ENCODE peak calls at places on chromosomes 7 and 10, in six cellular contexts. One of them, this sample, is unnamed.

GRCh38 chr7:85175217-85175616 is 11.6 kb downstream of the SEMA3D start:
- DNase-seq in cardiac muscle cell: no peak
- DNase-seq in AG04450: no peak
- DNase-seq in prostate gland: no peak
- DNase-seq in epithelial cell of esophagus: no peak
- DNase-seq in fibroblast of mammary gland: peak
- DNase-seq in this sample: peak

GRCh38 chr10:98299341-98299740 is 31.3 kb upstream of the LOXL4 start:
- DNase-seq in AG04450: no peak
- DNase-seq in prostate gland: no peak
- DNase-seq in fibroblast of mammary gland: peak
- DNase-seq in epithelial cell of esophagus: peak
- DNase-seq in cardiac muscle cell: peak
- DNase-seq in this sample: peak

GRCh38 chr10:91662993-91663392 is 30.1 kb upstream of the PPP1R3C start:
- DNase-seq in epithelial cell of esophagus: no peak
- DNase-seq in prostate gland: no peak
- DNase-seq in fibroblast of mammary gland: no peak
- DNase-seq in cardiac muscle cell: no peak
- DNase-seq in AG04450: no peak
- DNase-seq in this sample: no peak

GRCh38 chr7:1225462-1226154 is 7.1 kb upstream of the UNCX start:
- DNase-seq in prostate gland: no peak
- DNase-seq in epithelial cell of esophagus: peak
- DNase-seq in cardiac muscle cell: peak
- DNase-seq in fibroblast of mammary gland: no peak
- DNase-seq in AG04450: no peak
- DNase-seq in this sample: peak

GRCh38 chr10:77350711-77351119 is 286.9 kb downstream of the KCNMA1 start:
- DNase-seq in cardiac muscle cell: no peak
- DNase-seq in AG04450: peak
- DNase-seq in prostate gland: no peak
- DNase-seq in epithelial cell of esophagus: peak
- DNase-seq in fibroblast of mammary gland: peak
- DNase-seq in this sample: peak

GRCh38 chr7:22949944-22950343 is 64.0 kb downstream of the HYCC1 start:
- DNase-seq in AG04450: no peak
- DNase-seq in prostate gland: no peak
- DNase-seq in cardiac muscle cell: no peak
- DNase-seq in epithelial cell of esophagus: no peak
- DNase-seq in fibroblast of mammary gland: no peak
- DNase-seq in this sample: peak

GRCh38 chr7:76281006-76281705 is 21.3 kb upstream of the HSPB1 start:
- DNase-seq in prostate gland: no peak
- DNase-seq in epithelial cell of esophagus: no peak
- DNase-seq in fibroblast of mammary gland: no peak
- DNase-seq in cardiac muscle cell: peak
- DNase-seq in AG04450: no peak
- DNase-seq in this sample: no peak

GRCh38 chr10:122163182-122164027 is 107.7 kb upstream of the BTBD16 start:
- DNase-seq in prostate gland: no peak
- DNase-seq in AG04450: no peak
- DNase-seq in epithelial cell of esophagus: peak
- DNase-seq in cardiac muscle cell: peak
- DNase-seq in fibroblast of mammary gland: peak
- DNase-seq in this sample: no peak

GRCh38 chr10:3729397-3729796 is 55.6 kb downstream of the KLF6 start:
- DNase-seq in fibroblast of mammary gland: peak
- DNase-seq in cardiac muscle cell: no peak
- DNase-seq in prostate gland: no peak
- DNase-seq in AG04450: no peak
- DNase-seq in epithelial cell of esophagus: peak
- DNase-seq in this sample: peak

GRCh38 chr10:86647773-86648705 is 6.3 kb upstream of the OPN4 start:
- DNase-seq in cardiac muscle cell: no peak
- DNase-seq in prostate gland: no peak
- DNase-seq in fibroblast of mammary gland: no peak
- DNase-seq in epithelial cell of esophagus: no peak
- DNase-seq in AG04450: no peak
- DNase-seq in this sample: no peak

GRCh38 chr7:81234896-81235295 is 316.0 kb upstream of the SEMA3C start:
- DNase-seq in cardiac muscle cell: no peak
- DNase-seq in epithelial cell of esophagus: peak
- DNase-seq in fibroblast of mammary gland: peak
- DNase-seq in prostate gland: no peak
- DNase-seq in AG04450: no peak
- DNase-seq in this sample: peak

GRCh38 chr7:39461263-39461662 is 104.9 kb upstream of the YAE1 start:
- DNase-seq in epithelial cell of esophagus: peak
- DNase-seq in prostate gland: no peak
- DNase-seq in fibroblast of mammary gland: no peak
- DNase-seq in cardiac muscle cell: no peak
- DNase-seq in AG04450: no peak
- DNase-seq in this sample: no peak

GRCh38 chr10:120005408-120006280 is 113.1 kb downstream of the SEC23IP start:
- DNase-seq in fibroblast of mammary gland: no peak
- DNase-seq in AG04450: no peak
- DNase-seq in prostate gland: no peak
- DNase-seq in epithelial cell of esophagus: no peak
- DNase-seq in cardiac muscle cell: no peak
- DNase-seq in this sample: peak

GRCh38 chr10:68231106-68231901 is 609 bp downstream of the ATOH7 start:
- DNase-seq in fibroblast of mammary gland: peak
- DNase-seq in AG04450: no peak
- DNase-seq in cardiac muscle cell: peak
- DNase-seq in prostate gland: peak
- DNase-seq in epithelial cell of esophagus: peak
- DNase-seq in this sample: peak

GRCh38 chr7:1907751-1908365 is 237.8 kb downstream of the ELFN1 start:
- DNase-seq in fibroblast of mammary gland: no peak
- DNase-seq in epithelial cell of esophagus: no peak
- DNase-seq in AG04450: no peak
- DNase-seq in cardiac muscle cell: no peak
- DNase-seq in prostate gland: no peak
- DNase-seq in this sample: no peak

GRCh38 chr10:42754155-42755027 is 28.2 kb upstream of the BMS1 start:
- DNase-seq in fibroblast of mammary gland: no peak
- DNase-seq in cardiac muscle cell: peak
- DNase-seq in prostate gland: peak
- DNase-seq in AG04450: no peak
- DNase-seq in epithelial cell of esophagus: peak
- DNase-seq in this sample: peak

GRCh38 chr7:82050792-82051191 is 280.9 kb upstream of the HGF start:
- DNase-seq in epithelial cell of esophagus: peak
- DNase-seq in prostate gland: no peak
- DNase-seq in cardiac muscle cell: peak
- DNase-seq in fibroblast of mammary gland: peak
- DNase-seq in AG04450: no peak
- DNase-seq in this sample: peak

GRCh38 chr7:1007901-1008300 is 24.9 kb downstream of the CYP2W1 start:
- DNase-seq in epithelial cell of esophagus: peak
- DNase-seq in fibroblast of mammary gland: no peak
- DNase-seq in cardiac muscle cell: no peak
- DNase-seq in prostate gland: no peak
- DNase-seq in AG04450: no peak
- DNase-seq in this sample: no peak

GRCh38 chr10:94172332-94172731 is 178.6 kb downstream of the PLCE1 start:
- DNase-seq in epithelial cell of esophagus: peak
- DNase-seq in AG04450: no peak
- DNase-seq in prostate gland: no peak
- DNase-seq in fibroblast of mammary gland: peak
- DNase-seq in cardiac muscle cell: no peak
- DNase-seq in this sample: peak

GRCh38 chr10:62935022-62935421 is 118.9 kb upstream of the EGR2 start:
- DNase-seq in cardiac muscle cell: no peak
- DNase-seq in AG04450: no peak
- DNase-seq in prostate gland: no peak
- DNase-seq in fibroblast of mammary gland: no peak
- DNase-seq in epithelial cell of esophagus: no peak
- DNase-seq in this sample: no peak

DNA sequence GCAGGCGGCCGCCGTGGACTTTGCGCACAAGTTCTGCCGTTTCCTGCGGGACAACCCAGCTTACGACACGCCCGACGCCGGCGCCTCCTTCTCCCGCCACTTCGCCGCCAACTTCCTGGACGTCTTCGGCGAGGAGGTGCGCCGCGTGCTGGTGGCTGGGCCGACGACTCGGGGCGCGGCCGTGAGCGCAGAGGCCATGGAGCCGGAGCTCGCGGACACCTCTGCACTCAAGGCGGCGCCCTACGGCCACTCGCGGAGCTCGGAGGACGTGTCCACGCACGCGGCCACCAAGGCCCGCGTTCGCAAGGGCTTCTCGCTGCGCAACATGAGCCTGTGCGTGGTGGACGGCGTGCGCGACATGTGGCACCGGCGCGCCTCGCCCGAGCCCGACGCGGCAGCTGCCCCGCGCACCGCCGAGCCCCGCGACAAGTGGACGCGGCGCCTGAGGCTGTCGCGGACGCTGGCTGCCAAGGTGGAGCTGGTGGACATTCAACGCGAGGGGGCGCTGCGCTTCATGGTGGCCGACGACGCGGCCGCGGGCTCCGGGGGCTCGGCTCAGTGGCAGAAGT is 14.1 kb downstream of the SH2B2 start:
- DNase-seq in AG04450: no peak
- DNase-seq in cardiac muscle cell: peak
- DNase-seq in fibroblast of mammary gland: no peak
- DNase-seq in epithelial cell of esophagus: no peak
- DNase-seq in prostate gland: no peak
- DNase-seq in this sample: no peak
- TF ChIP-seq CTCF in AG04450: no peak
- TF ChIP-seq CTCF in cardiac muscle cell: peak
- TF ChIP-seq CTCF in fibroblast of mammary gland: no peak
- TF ChIP-seq CTCF in epithelial cell of esophagus: no peak
- TF ChIP-seq CTCF in prostate gland: no peak
- TF ChIP-seq CTCF in this sample: no peak

DNA sequence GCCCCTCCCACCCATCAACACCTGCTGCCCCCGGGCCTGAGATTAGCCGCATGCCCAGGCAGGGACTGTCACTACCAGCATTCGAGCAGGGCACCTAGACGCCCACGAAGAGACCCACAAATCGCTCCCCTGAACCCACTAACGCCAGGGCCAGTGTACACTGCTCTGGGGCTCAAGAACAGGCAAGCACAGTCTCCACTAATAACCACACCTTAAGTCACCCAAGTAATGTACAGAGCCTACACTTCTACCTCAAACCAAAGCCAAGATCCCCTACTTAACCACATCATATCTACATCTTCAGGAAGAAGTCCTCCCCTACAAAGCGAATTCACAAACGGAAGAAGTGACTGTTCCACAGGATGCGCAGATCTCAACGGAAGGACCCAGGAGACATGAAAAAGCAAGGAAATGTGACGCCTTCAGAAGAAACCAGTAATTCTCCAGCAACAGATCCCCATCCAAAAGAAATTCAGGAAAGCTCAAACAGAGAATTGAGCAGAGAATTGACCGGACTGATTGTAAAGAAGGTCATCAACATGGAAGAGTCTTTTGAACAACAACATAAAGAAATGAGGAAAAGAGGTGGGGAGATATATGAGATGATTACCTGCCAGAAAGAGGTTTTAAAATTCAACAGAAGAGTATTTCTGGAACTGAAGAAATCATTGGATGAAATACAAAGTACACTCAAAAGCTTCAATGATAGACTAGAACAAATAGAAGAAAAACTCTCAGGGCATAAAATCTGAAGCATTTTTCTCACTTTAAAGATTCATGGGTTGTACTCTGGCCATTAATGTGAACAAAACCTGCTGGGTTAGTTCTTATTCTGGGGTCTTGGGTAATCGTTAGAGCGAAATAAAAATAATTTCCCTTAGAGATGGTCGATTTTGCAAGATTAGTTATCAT is 20.9 kb downstream of the IFT22 start:
- DNase-seq in AG04450: no peak
- DNase-seq in fibroblast of mammary gland: no peak
- DNase-seq in cardiac muscle cell: no peak
- DNase-seq in epithelial cell of esophagus: no peak
- DNase-seq in prostate gland: no peak
- DNase-seq in this sample: no peak
- H3K4me3 ChIP-seq in AG04450: no peak
- H3K4me3 ChIP-seq in fibroblast of mammary gland: no peak
- H3K4me3 ChIP-seq in cardiac muscle cell: no peak
- H3K4me3 ChIP-seq in epithelial cell of esophagus: no peak
- H3K4me3 ChIP-seq in prostate gland: no peak
- H3K4me3 ChIP-seq in this sample: no peak

GRCh38 chr7:37208528-37208927 is 240.1 kb downstream of the ELMO1 start:
- DNase-seq in epithelial cell of esophagus: peak
- DNase-seq in prostate gland: peak
- DNase-seq in fibroblast of mammary gland: peak
- DNase-seq in cardiac muscle cell: peak
- DNase-seq in AG04450: no peak
- DNase-seq in this sample: peak
- TF ChIP-seq CTCF in epithelial cell of esophagus: peak
- TF ChIP-seq CTCF in prostate gland: no peak
- TF ChIP-seq CTCF in fibroblast of mammary gland: peak
- TF ChIP-seq CTCF in cardiac muscle cell: peak
- TF ChIP-seq CTCF in AG04450: peak
- TF ChIP-seq CTCF in this sample: peak

GRCh38 chr10:69574571-69574978 is 1.4 kb upstream of the NEUROG3 start:
- DNase-seq in cardiac muscle cell: no peak
- DNase-seq in AG04450: no peak
- DNase-seq in epithelial cell of esophagus: no peak
- DNase-seq in prostate gland: no peak
- DNase-seq in fibroblast of mammary gland: no peak
- DNase-seq in this sample: no peak

GRCh38 chr10:69577268-69578232 is 4.3 kb upstream of the NEUROG3 start:
- DNase-seq in AG04450: no peak
- DNase-seq in fibroblast of mammary gland: no peak
- DNase-seq in cardiac muscle cell: no peak
- DNase-seq in epithelial cell of esophagus: peak
- DNase-seq in prostate gland: no peak
- DNase-seq in this sample: no peak

GRCh38 chr10:69573056-69573806 is at the start of gene NEUROG3:
- DNase-seq in AG04450: no peak
- DNase-seq in epithelial cell of esophagus: no peak
- DNase-seq in cardiac muscle cell: no peak
- DNase-seq in prostate gland: no peak
- DNase-seq in fibroblast of mammary gland: no peak
- DNase-seq in this sample: no peak

GRCh38 chr10:69576334-69577011 is 3.3 kb upstream of the NEUROG3 start:
- DNase-seq in AG04450: no peak
- DNase-seq in epithelial cell of esophagus: peak
- DNase-seq in fibroblast of mammary gland: no peak
- DNase-seq in cardiac muscle cell: no peak
- DNase-seq in prostate gland: no peak
- DNase-seq in this sample: no peak

DNA sequence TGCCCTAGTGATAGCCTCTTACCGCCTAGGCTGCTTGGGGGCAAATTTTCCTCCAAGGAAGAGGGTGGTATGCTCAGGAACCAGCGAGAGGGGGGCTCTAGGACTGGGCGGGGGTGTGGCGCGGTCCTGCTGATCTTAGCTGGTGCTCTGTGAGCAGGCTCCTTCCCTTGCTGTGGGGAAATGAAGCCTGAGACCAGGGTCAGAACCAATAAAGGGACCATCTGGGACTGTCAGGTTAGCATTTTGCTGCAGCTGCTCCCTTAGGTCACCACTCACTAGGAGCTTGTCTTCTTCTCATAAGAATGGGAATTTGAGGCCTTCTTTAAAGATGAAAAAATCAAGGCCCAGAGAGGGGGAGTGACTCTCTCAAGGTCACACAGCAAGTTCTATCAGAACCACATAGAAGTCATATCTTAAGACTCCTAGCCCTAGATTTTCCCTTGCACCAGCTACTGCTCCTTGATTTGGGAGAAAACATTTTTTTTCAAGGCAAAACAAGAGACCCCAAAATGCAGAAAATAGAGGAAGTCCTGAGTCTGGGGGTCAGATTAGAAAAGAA is 2.0 kb upstream of the NEUROG3 start:
- DNase-seq in epithelial cell of esophagus: no peak
- DNase-seq in fibroblast of mammary gland: no peak
- DNase-seq in prostate gland: no peak
- DNase-seq in AG04450: no peak
- DNase-seq in cardiac muscle cell: no peak
- DNase-seq in this sample: no peak
- H3K4me3 ChIP-seq in epithelial cell of esophagus: no peak
- H3K4me3 ChIP-seq in fibroblast of mammary gland: no peak
- H3K4me3 ChIP-seq in prostate gland: no peak
- H3K4me3 ChIP-seq in AG04450: no peak
- H3K4me3 ChIP-seq in cardiac muscle cell: no peak
- H3K4me3 ChIP-seq in this sample: no peak